ENCODE peak calls at places on chromosome 9, in ten cellular contexts. M is uterus, U is ovary, K is heart left ventricle, W is thyroid gland, Q is body of pancreas, C is NB4, Z is esophagus squamous epithelium, P is HCT116, I is suprapubic skin. S is an unnamed sample.

GRCh38 chr9:98811051-98811650 is 3.7 kb downstream of the GALNT12 start:
- DNase-seq in M (no peak), U (no peak), K (no peak), W (no peak), Q (no peak), C (no peak), Z (no peak), P (no peak), I (peak), S (no peak)

GRCh38 chr9:130042406-130042930 is 521 bp downstream of the FNBP1 start:
- DNase-seq in M (peak), U (peak), K (peak), W (no peak), Q (peak), C (peak), Z (no peak), P (no peak), I (peak), S (peak)

GRCh38 chr9:135138078-135138855 is 50.8 kb downstream of the OLFM1 start:
- DNase-seq in M (no peak), U (no peak), K (no peak), W (no peak), Q (no peak), C (no peak), Z (no peak), P (no peak), I (no peak), S (no peak)

GRCh38 chr9:69086769-69087168 is 51.2 kb downstream of the FXN start:
- DNase-seq in M (no peak), U (no peak), K (no peak), W (no peak), Q (no peak), C (no peak), Z (no peak), P (no peak), I (no peak), S (no peak)

GRCh38 chr9:112048924-112049785 is 125.9 kb downstream of the SUSD1 start:
- DNase-seq in M (no peak), U (no peak), K (no peak), W (no peak), Q (no peak), C (no peak), Z (no peak), P (no peak), I (no peak), S (peak)

GRCh38 chr9:136512651-136513066 is 29.8 kb upstream of the SEC16A start:
- DNase-seq in M (no peak), U (no peak), K (no peak), W (no peak), Q (no peak), C (no peak), Z (no peak), P (no peak), I (no peak), S (no peak)

GRCh38 chr9:10331157-10331556 is 281.6 kb downstream of the PTPRD start:
- DNase-seq in M (no peak), U (no peak), K (no peak), W (no peak), Q (no peak), C (no peak), Z (no peak), P (no peak), I (no peak), S (no peak)

GRCh38 chr9:135827301-135827700 is 80.0 kb downstream of the CAMSAP1 start:
- DNase-seq in M (no peak), U (no peak), K (no peak), W (no peak), Q (no peak), C (no peak), Z (no peak), P (no peak), I (no peak), S (no peak)

GRCh38 chr9:17793713-17794622 is 215.1 kb downstream of the SH3GL2 start:
- DNase-seq in M (no peak), U (no peak), K (no peak), W (no peak), Q (peak), C (peak), Z (no peak), P (peak), I (no peak), S (no peak)

GRCh38 chr9:134959126-134959970 is 41.6 kb upstream of the FCN1 start:
- DNase-seq in M (no peak), U (no peak), K (no peak), W (no peak), Q (no peak), C (no peak), Z (no peak), P (no peak), I (peak), S (no peak)

GRCh38 chr9:130714586-130715110 is 21.1 kb downstream of the EXOSC2 start:
- DNase-seq in M (no peak), U (no peak), K (no peak), W (no peak), Q (no peak), C (no peak), Z (no peak), P (no peak), I (no peak), S (no peak)

GRCh38 chr9:123861086-123861707 is 68.7 kb downstream of the DENND1A start:
- DNase-seq in M (no peak), U (no peak), K (no peak), W (no peak), Q (no peak), C (peak), Z (no peak), P (no peak), I (no peak), S (no peak)

GRCh38 chr9:75588808-75589207 is 301.7 kb upstream of the PCSK5 start:
- DNase-seq in M (no peak), U (no peak), K (no peak), W (no peak), Q (no peak), C (no peak), Z (no peak), P (no peak), I (no peak), S (no peak)

GRCh38 chr9:37029304-37029775 is 4.7 kb downstream of the PAX5 start:
- DNase-seq in M (no peak), U (no peak), K (no peak), W (no peak), Q (no peak), C (peak), Z (no peak), P (no peak), I (no peak), S (no peak)

GRCh38 chr9:123678878-123679329 is 251.0 kb downstream of the DENND1A start:
- DNase-seq in M (no peak), U (no peak), K (no peak), W (no peak), Q (no peak), C (no peak), Z (no peak), P (no peak), I (no peak), S (no peak)

GRCh38 chr9:97710356-97711222 is 13.4 kb upstream of the XPA start:
- DNase-seq in M (peak), U (peak), K (peak), W (peak), Q (peak), C (peak), Z (no peak), P (peak), I (no peak), S (peak)

GRCh38 chr9:74920944-74921626 is 31.6 kb downstream of the C9orf40 start:
- DNase-seq in M (no peak), U (no peak), K (no peak), W (no peak), Q (no peak), C (no peak), Z (no peak), P (no peak), I (no peak), S (no peak)

GRCh38 chr9:94867281-94867841 is 140.9 kb downstream of the AOPEP start:
- DNase-seq in M (peak), U (peak), K (peak), W (peak), Q (peak), C (peak), Z (no peak), P (peak), I (no peak), S (peak)

GRCh38 chr9:131584858-131585257 is 39.5 kb downstream of the PRRT1B start:
- DNase-seq in M (no peak), U (no peak), K (no peak), W (no peak), Q (no peak), C (peak), Z (no peak), P (no peak), I (no peak), S (no peak)

GRCh38 chr9:122948313-122948712 is 7.5 kb downstream of the RABGAP1 start:
- DNase-seq in M (no peak), U (no peak), K (no peak), W (no peak), Q (no peak), C (no peak), Z (no peak), P (no peak), I (no peak), S (no peak)

GRCh38 chr9:109013678-109014145 is 413 bp upstream of the CTNNAL1 start:
- DNase-seq in M (no peak), U (no peak), K (no peak), W (no peak), Q (no peak), C (no peak), Z (no peak), P (no peak), I (no peak), S (no peak)

GRCh38 chr9:29966247-29966646 is 2393.0 kb upstream of the C9orf72 start:
- DNase-seq in M (no peak), U (no peak), K (no peak), W (no peak), Q (no peak), C (no peak), Z (no peak), P (no peak), I (no peak), S (no peak)

GRCh38 chr9:88018101-88018500 is 43.8 kb upstream of the CDK20 start:
- DNase-seq in M (no peak), U (no peak), K (no peak), W (no peak), Q (no peak), C (no peak), Z (no peak), P (no peak), I (no peak), S (no peak)

GRCh38 chr9:133023117-133023890 is 7.5 kb upstream of the GTF3C5 start:
- DNase-seq in M (no peak), U (no peak), K (no peak), W (no peak), Q (no peak), C (peak), Z (no peak), P (no peak), I (peak), S (peak)

GRCh38 chr9:96420468-96421219 is 2.5 kb upstream of the ZNF367 start:
- DNase-seq in M (no peak), U (no peak), K (no peak), W (peak), Q (peak), C (peak), Z (no peak), P (peak), I (no peak), S (no peak)

GRCh38 chr9:71758277-71758676 is 10.0 kb downstream of the CEMIP2 start:
- DNase-seq in M (no peak), U (no peak), K (no peak), W (no peak), Q (no peak), C (no peak), Z (no peak), P (no peak), I (no peak), S (no peak)

GRCh38 chr9:113462781-113463286 is 693 bp upstream of the RGS3 start:
- DNase-seq in M (no peak), U (no peak), K (no peak), W (no peak), Q (no peak), C (no peak), Z (no peak), P (no peak), I (no peak), S (no peak)

GRCh38 chr9:135887021-135887507 is 20.3 kb downstream of the CAMSAP1 start:
- DNase-seq in M (no peak), U (no peak), K (peak), W (no peak), Q (no peak), C (peak), Z (no peak), P (no peak), I (no peak), S (peak)

GRCh38 chr9:70044450-70045307 is 1.0 kb downstream of the MAMDC2 start:
- DNase-seq in M (no peak), U (peak), K (no peak), W (peak), Q (peak), C (no peak), Z (no peak), P (no peak), I (no peak), S (peak)

GRCh38 chr9:35035851-35036701 is 36.3 kb downstream of the VCP start:
- DNase-seq in M (peak), U (peak), K (peak), W (peak), Q (no peak), C (no peak), Z (no peak), P (no peak), I (no peak), S (peak)
- TF ChIP-seq POLR2A in M (no peak), U (no peak), K (no peak), W (no peak), Q (no peak), C (no peak), Z (no peak), P (no peak), I (no peak), S (no peak)

GRCh38 chr9:38216572-38216971 is 147.5 kb upstream of the SHB start:
- DNase-seq in M (no peak), U (no peak), K (no peak), W (no peak), Q (no peak), C (no peak), Z (no peak), P (no peak), I (no peak), S (no peak)
- TF ChIP-seq POLR2A in M (no peak), U (no peak), K (no peak), W (no peak), Q (no peak), C (no peak), Z (no peak), P (no peak), I (no peak), S (no peak)

DNA sequence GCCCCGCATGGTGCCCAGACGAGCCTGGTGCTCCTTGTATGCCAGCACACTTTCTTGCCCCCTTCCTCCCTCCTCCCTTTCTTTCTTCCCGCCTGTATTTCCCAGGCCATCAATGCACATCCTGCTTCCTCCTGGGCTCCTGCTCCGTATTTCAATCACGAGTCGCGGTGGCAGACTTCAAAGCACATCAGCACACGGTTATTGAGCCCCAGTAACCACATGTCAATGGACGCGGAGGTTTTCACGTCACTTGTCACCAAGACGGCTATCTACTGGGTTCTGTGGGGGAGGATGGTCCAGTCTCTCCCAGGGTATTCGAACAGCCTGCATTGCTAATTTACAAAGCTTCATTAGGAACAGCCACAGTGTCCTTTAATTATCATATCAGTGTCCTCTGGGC is 211.5 kb downstream of the DAB2IP start:
- DNase-seq in M (no peak), U (no peak), K (no peak), W (no peak), Q (no peak), C (no peak), Z (no peak), P (no peak), I (no peak), S (no peak)
- TF ChIP-seq POLR2A in M (no peak), U (no peak), K (no peak), W (no peak), Q (no peak), C (no peak), Z (no peak), P (no peak), I (no peak), S (no peak)

GRCh38 chr9:128136816-128137793 is 9.6 kb upstream of the PTGES2 start:
- DNase-seq in M (no peak), U (peak), K (peak), W (no peak), Q (no peak), C (no peak), Z (no peak), P (no peak), I (peak), S (no peak)
- TF ChIP-seq POLR2A in M (no peak), U (no peak), K (no peak), W (no peak), Q (no peak), C (no peak), Z (no peak), P (no peak), I (no peak), S (no peak)

GRCh38 chr9:129028192-129028966 is at the start of gene SH3GLB2:
- DNase-seq in M (peak), U (peak), K (peak), W (peak), Q (peak), C (peak), Z (peak), P (peak), I (peak), S (peak)

GRCh38 chr9:129023908-129024233 is 4.3 kb downstream of the SH3GLB2 start:
- DNase-seq in M (no peak), U (no peak), K (no peak), W (no peak), Q (no peak), C (no peak), Z (no peak), P (no peak), I (no peak), S (no peak)

GRCh38 chr9:129027224-129027684 is 877 bp downstream of the SH3GLB2 start:
- DNase-seq in M (no peak), U (no peak), K (no peak), W (peak), Q (no peak), C (no peak), Z (no peak), P (no peak), I (no peak), S (no peak)

GRCh38 chr9:129027685-129028191 is 393 bp downstream of the SH3GLB2 start:
- DNase-seq in M (no peak), U (peak), K (peak), W (peak), Q (peak), C (peak), Z (no peak), P (no peak), I (peak), S (peak)

GRCh38 chr9:129026442-129027223 is 1.5 kb downstream of the SH3GLB2 start:
- DNase-seq in M (no peak), U (no peak), K (no peak), W (peak), Q (peak), C (no peak), Z (no peak), P (no peak), I (no peak), S (peak)
- TF ChIP-seq POLR2A in M (no peak), U (no peak), K (no peak), W (no peak), Q (no peak), C (no peak), Z (no peak), P (no peak), I (no peak), S (no peak)

GRCh38 chr9:93098236-93098946 is 2.4 kb downstream of the CARD19 start:
- DNase-seq in M (peak), U (peak), K (peak), W (peak), Q (peak), C (peak), Z (peak), P (peak), I (peak), S (peak)
- TF ChIP-seq POLR2A in M (peak), U (no peak), K (no peak), W (no peak), Q (peak), C (no peak), Z (no peak), P (no peak), I (no peak), S (no peak)

S was measured in stomach.